ENCODE peak calls at places on chromosomes 5 and 9, in seven cellular contexts. P is stimulated activated CD8-positive, alpha-beta memory T cell treated with anti-CD3 and anti-CD28 coated beads, Interleukin-4, amount 100 ng/mL, for 1 hour; L is stimulated activated naive CD8-positive, alpha-beta T cell treated with anti-CD3 and anti-CD28 coated beads, Interleukin-15, amount 100 ng/mL, for 72 hours; U is WERI-Rb-1; O is Right ventricle myocardium superior; Y is Calu3; E is sciatic nerve. W is an unnamed sample.

GRCh38 chr5:122063836-122064235 is 14.2 kb downstream of the LOX start:
- DNase-seq in U (no peak), O (no peak), E (no peak), Y (no peak), P (no peak), L (no peak), W (no peak)

GRCh38 chr5:87061046-87061445 is 206.6 kb upstream of the RASA1 start:
- DNase-seq in P (no peak), Y (no peak), E (no peak), U (no peak), O (no peak), L (no peak), W (no peak)

GRCh38 chr5:8730194-8730593 is 815.7 kb downstream of the SEMA5A start:
- DNase-seq in O (no peak), L (no peak), E (no peak), U (no peak), Y (no peak), P (no peak), W (no peak)

GRCh38 chr5:73322453-73323076 is 126.0 kb downstream of the FOXD1 start:
- DNase-seq in E (no peak), P (no peak), L (no peak), U (no peak), O (no peak), Y (no peak), W (no peak)

GRCh38 chr5:31465282-31465681 is 66.6 kb downstream of the DROSHA start:
- DNase-seq in Y (no peak), L (no peak), E (no peak), U (no peak), O (no peak), P (no peak), W (no peak)

GRCh38 chr5:139190125-139190524 is 8.0 kb downstream of the SIL1 start:
- DNase-seq in U (no peak), P (no peak), O (no peak), E (no peak), Y (no peak), L (no peak), W (no peak)

GRCh38 chr9:78821126-78821822 is 524.3 kb downstream of the PSAT1 start:
- DNase-seq in L (peak), U (no peak), P (no peak), O (no peak), E (no peak), Y (peak), W (no peak)

GRCh38 chr9:108727580-108728056 is 128.2 kb downstream of the ACTL7B start:
- DNase-seq in Y (no peak), U (no peak), L (no peak), P (no peak), E (no peak), O (peak), W (no peak)

GRCh38 chr5:145587308-145588071 is 247.7 kb downstream of the PRELID2 start:
- DNase-seq in L (no peak), P (no peak), O (no peak), E (no peak), U (no peak), Y (peak), W (no peak)

GRCh38 chr9:114588671-114589526 is 1.3 kb downstream of the ATP6V1G1 start:
- DNase-seq in U (no peak), E (no peak), L (no peak), P (no peak), Y (no peak), O (no peak), W (no peak)

GRCh38 chr9:124011460-124012301 is at the start of gene LHX2:
- DNase-seq in E (no peak), O (peak), L (peak), P (no peak), U (no peak), Y (peak), W (peak)

GRCh38 chr5:158039441-158039840 is 180.5 kb upstream of the CLINT1 start:
- DNase-seq in E (no peak), U (no peak), Y (no peak), O (no peak), P (no peak), L (no peak), W (no peak)

GRCh38 chr5:119070578-119070827 is 384 bp upstream of the DMXL1 start:
- DNase-seq in P (no peak), Y (no peak), O (peak), L (no peak), E (no peak), U (no peak), W (peak)

GRCh38 chr5:43312076-43312620 is 1.1 kb downstream of the HMGCS1 start:
- DNase-seq in Y (no peak), L (no peak), U (no peak), O (no peak), P (no peak), E (no peak), W (no peak)

GRCh38 chr9:130382086-130382485 is 62.7 kb upstream of the ASS1 start:
- DNase-seq in E (no peak), P (no peak), O (no peak), L (no peak), U (no peak), Y (no peak), W (no peak)

GRCh38 chr9:14768561-14769234 is 46.2 kb upstream of the CER1 start:
- DNase-seq in L (peak), Y (peak), E (no peak), O (no peak), P (no peak), U (peak), W (no peak)

GRCh38 chr5:154309805-154310204 is 119.3 kb downstream of the GALNT10 start:
- DNase-seq in U (no peak), L (peak), Y (no peak), E (no peak), O (no peak), P (no peak), W (no peak)

GRCh38 chr9:133621868-133622267 is 12.7 kb upstream of the FAM163B start:
- DNase-seq in U (no peak), L (no peak), Y (no peak), P (no peak), O (no peak), E (no peak), W (no peak)

GRCh38 chr9:126401581-126401980 is 75.0 kb downstream of the MVB12B start:
- DNase-seq in L (no peak), Y (no peak), O (no peak), U (peak), P (no peak), E (no peak), W (no peak)

GRCh38 chr9:77663754-77664153 is 15.6 kb upstream of the GNA14 start:
- DNase-seq in L (no peak), P (no peak), U (no peak), O (peak), Y (peak), E (no peak), W (peak)

GRCh38 chr5:154737667-154738320 is 17.4 kb upstream of the LARP1 start:
- DNase-seq in Y (no peak), P (no peak), U (no peak), O (no peak), L (no peak), E (no peak), W (no peak)

GRCh38 chr5:164998590-164998989 is 1493.2 kb downstream of the MAT2B start:
- DNase-seq in U (peak), L (no peak), O (no peak), Y (no peak), E (no peak), P (no peak), W (no peak)

GRCh38 chr9:133572821-133573361 is 36.3 kb downstream of the FAM163B start:
- DNase-seq in L (no peak), U (no peak), P (no peak), E (no peak), Y (no peak), O (peak), W (peak)

GRCh38 chr5:59768204-59769040 is 125.1 kb downstream of the PDE4D start:
- DNase-seq in O (peak), U (peak), Y (peak), P (no peak), E (peak), L (no peak), W (peak)

GRCh38 chr5:141529002-141529401 is 40.1 kb downstream of the PCDHGC5 start:
- DNase-seq in E (no peak), Y (no peak), L (no peak), U (no peak), O (no peak), P (no peak), W (peak)

GRCh38 chr9:96020822-96021615 is 145.5 kb downstream of the ERCC6L2 start:
- DNase-seq in E (peak), U (peak), P (peak), L (peak), Y (peak), O (no peak), W (no peak)

GRCh38 chr5:168691891-168692290 is 112.7 kb upstream of the PANK3 start:
- DNase-seq in E (no peak), P (no peak), O (no peak), L (no peak), U (no peak), Y (no peak), W (no peak)

GRCh38 chr5:56323505-56323904 is 90.4 kb upstream of the ANKRD55 start:
- DNase-seq in P (no peak), E (no peak), Y (peak), L (no peak), O (no peak), U (no peak), W (no peak)

GRCh38 chr5:66769839-66770617 is 173.8 kb downstream of the MAST4 start:
- DNase-seq in E (no peak), P (no peak), Y (no peak), O (no peak), U (peak), L (no peak), W (no peak)

GRCh38 chr9:81028504-81028903 is 660.8 kb downstream of the TLE1 start:
- DNase-seq in E (no peak), L (no peak), P (no peak), Y (peak), U (no peak), O (no peak), W (no peak)

GRCh38 chr5:106085136-106085535 is 1585.6 kb downstream of the EFNA5 start:
- DNase-seq in U (no peak), O (no peak), P (no peak), Y (no peak), L (no peak), E (no peak), W (no peak)

GRCh38 chr5:112310746-112311145 is 108.3 kb downstream of the EPB41L4A start:
- DNase-seq in Y (no peak), L (no peak), E (no peak), O (no peak), P (no peak), U (no peak), W (no peak)

GRCh38 chr9:97749928-97750327 is 52.8 kb upstream of the XPA start:
- DNase-seq in L (no peak), U (no peak), O (no peak), Y (no peak), E (no peak), P (no peak), W (no peak)

GRCh38 chr5:146667633-146668032 is 151.6 kb upstream of the GPR151 start:
- DNase-seq in O (no peak), Y (no peak), U (no peak), E (no peak), P (no peak), L (no peak), W (no peak)